ENCODE peak calls at places on chromosomes 5 and 9, in ten cellular contexts. G is sciatic nerve, B is NT2/D1, R is GM18507, K is GM19239, N is NCI-H526 treated with DMSO at 0.1 percent for 48 hours, T is M059J, U is GM13976, E is HTR-8/SVneo, L is cardiac muscle cell. O is an unnamed sample.

GRCh38 chr5:121189569-121190305 is 661.9 kb upstream of the FTMT start:
- DNase-seq in G (no peak), B (no peak), R (no peak), K (no peak), N (no peak), T (peak; percentile 6), U (no peak), E (no peak), L (peak; percentile 86), O (no peak)

GRCh38 chr5:135033026-135033861 is 784 bp downstream of the PITX1 start:
- DNase-seq in G (no peak), B (no peak), R (no peak), K (no peak), N (peak; percentile 9), T (peak; percentile 60), U (peak; percentile 51), E (no peak), L (no peak), O (no peak)

GRCh38 chr5:129459485-129460120 is 495 bp upstream of the ADAMTS19 start:
- DNase-seq in G (no peak), B (peak; percentile 11), R (no peak), K (no peak), N (no peak), T (no peak), U (peak; percentile 10), E (no peak), L (peak; percentile 66), O (no peak)

GRCh38 chr9:89661391-89661949 is 56.7 kb downstream of the GADD45G start:
- DNase-seq in G (peak; percentile 59), B (no peak), R (no peak), K (no peak), N (no peak), T (no peak), U (no peak), E (no peak), L (no peak), O (no peak)

GRCh38 chr9:36969216-36969771 is 64.8 kb downstream of the PAX5 start:
- DNase-seq in G (no peak), B (no peak), R (no peak), K (no peak), N (no peak), T (no peak), U (no peak), E (no peak), L (no peak), O (no peak)

GRCh38 chr9:134992755-134993124 is 75.0 kb upstream of the FCN1 start:
- DNase-seq in G (peak; percentile 69), B (no peak), R (no peak), K (no peak), N (no peak), T (no peak), U (no peak), E (no peak), L (no peak), O (no peak)

GRCh38 chr9:120862452-120862851 is 14.5 kb downstream of the PHF19 start:
- DNase-seq in G (peak; percentile 47), B (no peak), R (no peak), K (no peak), N (no peak), T (no peak), U (no peak), E (no peak), L (no peak), O (no peak)

GRCh38 chr5:134267366-134268018 is 41.6 kb upstream of the PPP2CA start:
- DNase-seq in G (no peak), B (no peak), R (no peak), K (no peak), N (no peak), T (peak; percentile 49), U (no peak), E (no peak), L (peak; percentile 29), O (no peak)

GRCh38 chr5:172931001-172931536 is 28.2 kb upstream of the RPL26L1 start:
- DNase-seq in G (no peak), B (no peak), R (no peak), K (no peak), N (no peak), T (peak; percentile 96), U (no peak), E (peak; percentile 41), L (peak; percentile 84), O (no peak)

GRCh38 chr9:93257808-93258331 is 73.9 kb downstream of the WNK2 start:
- DNase-seq in G (no peak), B (no peak), R (no peak), K (no peak), N (no peak), T (peak; percentile 15), U (no peak), E (no peak), L (no peak), O (peak; percentile 5)

GRCh38 chr9:83027153-83027867 is 35.6 kb downstream of the RASEF start:
- DNase-seq in G (no peak), B (no peak), R (no peak), K (no peak), N (peak; percentile 45), T (peak; percentile 93), U (no peak), E (peak; percentile 60), L (peak; percentile 40), O (no peak)

GRCh38 chr9:121972501-121972981 is 120.6 kb downstream of the TTLL11 start:
- DNase-seq in G (no peak), B (no peak), R (no peak), K (peak; percentile 48), N (no peak), T (peak; percentile 99), U (no peak), E (peak; percentile 21), L (peak; percentile 17), O (no peak)

GRCh38 chr9:128249914-128250838 is 25.6 kb downstream of the GOLGA2 start:
- DNase-seq in G (peak; percentile 93), B (peak; percentile 48), R (peak; percentile 92), K (peak; percentile 95), N (no peak), T (no peak), U (peak; percentile 100), E (no peak), L (peak; percentile 63), O (peak; percentile 94)

GRCh38 chr5:108278285-108279240 is 103.3 kb downstream of the FBXL17 start:
- DNase-seq in G (no peak), B (no peak), R (no peak), K (no peak), N (no peak), T (no peak), U (no peak), E (no peak), L (no peak), O (no peak)

GRCh38 chr9:114694719-114695269 is 12.8 kb upstream of the TEX48 start:
- DNase-seq in G (no peak), B (no peak), R (no peak), K (no peak), N (no peak), T (peak; percentile 60), U (peak; percentile 41), E (no peak), L (no peak), O (no peak)

GRCh38 chr9:110531776-110532175 is 47.8 kb downstream of the SVEP1 start:
- DNase-seq in G (no peak), B (no peak), R (no peak), K (no peak), N (no peak), T (peak; percentile 69), U (no peak), E (no peak), L (peak; percentile 46), O (no peak)

GRCh38 chr9:4939118-4939561 is 45.9 kb upstream of the JAK2 start:
- DNase-seq in G (no peak), B (no peak), R (no peak), K (peak; percentile 28), N (no peak), T (no peak), U (no peak), E (no peak), L (no peak), O (no peak)

O was measured in GM12891.